ENCODE peak calls at places on chromosome 22, in five cellular contexts. S, O, M, G and V are unnamed samples.
A peak's percentile ranks its signal among the peaks of the same experiment; 100 is the strongest.

GRCh38 chr22:37079668-37080171 is 28.2 kb downstream of the KCTD17 start:
- DNase-seq in S (no peak), M (no peak), O (peak; percentile 83), G (no peak), V (no peak)

GRCh38 chr22:32473388-32473952 is 1.1 kb upstream of the FBXO7 start:
- DNase-seq in S (peak; percentile 49), M (no peak), O (peak; percentile 16), G (no peak), V (peak; percentile 58)

GRCh38 chr22:35821654-35822053 is 104.0 kb downstream of the APOL5 start:
- DNase-seq in O (no peak), M (no peak), S (no peak), G (no peak), V (no peak)

GRCh38 chr22:45976351-45977002 is 485 bp downstream of the WNT7B start:
- DNase-seq in G (no peak), O (no peak), M (no peak), S (no peak), V (no peak)

GRCh38 chr22:27999876-28000275 is 80.8 kb upstream of the PITPNB start:
- DNase-seq in G (no peak), M (no peak), S (no peak), O (no peak), V (no peak)

GRCh38 chr22:31179345-31179744 is 19.4 kb downstream of the RNF185 start:
- DNase-seq in O (no peak), S (no peak), M (peak; percentile 26), G (no peak), V (peak; percentile 57)

GRCh38 chr22:31496735-31497146 is 405 bp downstream of the SFI1 start:
- DNase-seq in S (no peak), G (peak; percentile 16), M (peak; percentile 23), O (no peak), V (no peak)

GRCh38 chr22:44120314-44120704 is 60.4 kb upstream of the PARVG start:
- DNase-seq in G (no peak), S (no peak), O (no peak), M (no peak), V (no peak)

GRCh38 chr22:33722817-33723216 is 197.5 kb downstream of the LARGE1 start:
- DNase-seq in S (no peak), M (no peak), O (no peak), G (no peak), V (no peak)